ENCODE peak calls at places on chromosomes 11 and 22, in nine cellular contexts. One of them, this sample, is unnamed.

GRCh38 chr11:34302046-34302921 is 55.5 kb downstream of the ABTB2 start:
- DNase-seq in body of pancreas: no peak
- DNase-seq in nephron progenitor cell: no peak
- DNase-seq in pancreas: no peak
- DNase-seq in neural crest cell: no peak
- DNase-seq in A549: no peak
- DNase-seq in sigmoid colon: no peak
- DNase-seq in PC-3: peak
- DNase-seq in dorsolateral prefrontal cortex: no peak
- DNase-seq in this sample: peak

GRCh38 chr11:29260939-29261705 is 755.7 kb downstream of the KCNA4 start:
- DNase-seq in sigmoid colon: no peak
- DNase-seq in body of pancreas: no peak
- DNase-seq in nephron progenitor cell: no peak
- DNase-seq in pancreas: no peak
- DNase-seq in PC-3: peak
- DNase-seq in neural crest cell: no peak
- DNase-seq in A549: peak
- DNase-seq in dorsolateral prefrontal cortex: no peak
- DNase-seq in this sample: no peak

GRCh38 chr11:118434553-118435232 is 1.6 kb upstream of the KMT2A start:
- DNase-seq in dorsolateral prefrontal cortex: no peak
- DNase-seq in body of pancreas: peak
- DNase-seq in A549: no peak
- DNase-seq in neural crest cell: peak
- DNase-seq in sigmoid colon: peak
- DNase-seq in pancreas: peak
- DNase-seq in nephron progenitor cell: peak
- DNase-seq in PC-3: peak
- DNase-seq in this sample: no peak

GRCh38 chr11:106249857-106250256 is 172.4 kb downstream of the AASDHPPT start:
- DNase-seq in nephron progenitor cell: no peak
- DNase-seq in dorsolateral prefrontal cortex: no peak
- DNase-seq in PC-3: no peak
- DNase-seq in neural crest cell: no peak
- DNase-seq in body of pancreas: no peak
- DNase-seq in pancreas: no peak
- DNase-seq in sigmoid colon: no peak
- DNase-seq in A549: no peak
- DNase-seq in this sample: no peak

GRCh38 chr22:50267591-50268390 is 2.4 kb downstream of the MAPK11 start:
- DNase-seq in body of pancreas: peak
- DNase-seq in neural crest cell: no peak
- DNase-seq in nephron progenitor cell: no peak
- DNase-seq in dorsolateral prefrontal cortex: no peak
- DNase-seq in sigmoid colon: peak
- DNase-seq in PC-3: no peak
- DNase-seq in A549: peak
- DNase-seq in pancreas: peak
- DNase-seq in this sample: no peak

GRCh38 chr22:27601195-27601594 is 200.4 kb downstream of the MN1 start:
- DNase-seq in sigmoid colon: no peak
- DNase-seq in pancreas: no peak
- DNase-seq in PC-3: no peak
- DNase-seq in dorsolateral prefrontal cortex: no peak
- DNase-seq in nephron progenitor cell: no peak
- DNase-seq in neural crest cell: no peak
- DNase-seq in body of pancreas: no peak
- DNase-seq in A549: no peak
- DNase-seq in this sample: no peak

GRCh38 chr22:26398741-26399153 is 30.3 kb upstream of the ASPHD2 start:
- DNase-seq in neural crest cell: peak
- DNase-seq in dorsolateral prefrontal cortex: peak
- DNase-seq in A549: peak
- DNase-seq in nephron progenitor cell: peak
- DNase-seq in sigmoid colon: peak
- DNase-seq in PC-3: peak
- DNase-seq in body of pancreas: peak
- DNase-seq in pancreas: peak
- DNase-seq in this sample: peak

GRCh38 chr11:80782135-80782885 is 1341.5 kb upstream of the TENM4 start:
- DNase-seq in PC-3: no peak
- DNase-seq in sigmoid colon: no peak
- DNase-seq in dorsolateral prefrontal cortex: no peak
- DNase-seq in A549: no peak
- DNase-seq in body of pancreas: no peak
- DNase-seq in pancreas: no peak
- DNase-seq in nephron progenitor cell: no peak
- DNase-seq in neural crest cell: no peak
- DNase-seq in this sample: no peak

GRCh38 chr22:49453816-49454215 is 373.9 kb downstream of the BRD1 start:
- DNase-seq in nephron progenitor cell: no peak
- DNase-seq in dorsolateral prefrontal cortex: no peak
- DNase-seq in pancreas: no peak
- DNase-seq in PC-3: no peak
- DNase-seq in sigmoid colon: no peak
- DNase-seq in body of pancreas: no peak
- DNase-seq in neural crest cell: no peak
- DNase-seq in A549: no peak
- DNase-seq in this sample: no peak

GRCh38 chr22:42430486-42431125 is 1.6 kb downstream of the NFAM1 start:
- DNase-seq in pancreas: no peak
- DNase-seq in A549: no peak
- DNase-seq in nephron progenitor cell: no peak
- DNase-seq in PC-3: no peak
- DNase-seq in neural crest cell: no peak
- DNase-seq in sigmoid colon: no peak
- DNase-seq in dorsolateral prefrontal cortex: no peak
- DNase-seq in body of pancreas: no peak
- DNase-seq in this sample: no peak

GRCh38 chr11:61602775-61603569 is 22.1 kb upstream of the SYT7 start:
- DNase-seq in neural crest cell: no peak
- DNase-seq in dorsolateral prefrontal cortex: peak
- DNase-seq in nephron progenitor cell: peak
- DNase-seq in PC-3: peak
- DNase-seq in sigmoid colon: peak
- DNase-seq in A549: no peak
- DNase-seq in body of pancreas: peak
- DNase-seq in pancreas: peak
- DNase-seq in this sample: peak

GRCh38 chr11:9092085-9092484 is 686 bp upstream of the SCUBE2 start:
- DNase-seq in dorsolateral prefrontal cortex: no peak
- DNase-seq in PC-3: no peak
- DNase-seq in neural crest cell: no peak
- DNase-seq in sigmoid colon: no peak
- DNase-seq in A549: no peak
- DNase-seq in body of pancreas: no peak
- DNase-seq in nephron progenitor cell: no peak
- DNase-seq in pancreas: no peak
- DNase-seq in this sample: no peak

GRCh38 chr11:13098067-13098466 is 89.0 kb downstream of the RASSF10 start:
- DNase-seq in neural crest cell: peak
- DNase-seq in sigmoid colon: no peak
- DNase-seq in pancreas: no peak
- DNase-seq in A549: peak
- DNase-seq in PC-3: peak
- DNase-seq in nephron progenitor cell: no peak
- DNase-seq in body of pancreas: no peak
- DNase-seq in dorsolateral prefrontal cortex: peak
- DNase-seq in this sample: no peak

GRCh38 chr11:13415201-13415600 is 47.8 kb downstream of the BTBD10 start:
- DNase-seq in dorsolateral prefrontal cortex: no peak
- DNase-seq in body of pancreas: no peak
- DNase-seq in pancreas: no peak
- DNase-seq in nephron progenitor cell: no peak
- DNase-seq in A549: no peak
- DNase-seq in sigmoid colon: no peak
- DNase-seq in neural crest cell: no peak
- DNase-seq in PC-3: peak
- DNase-seq in this sample: no peak

GRCh38 chr11:88348870-88349269 is 11.3 kb upstream of the CTSC start:
- DNase-seq in PC-3: no peak
- DNase-seq in nephron progenitor cell: no peak
- DNase-seq in sigmoid colon: no peak
- DNase-seq in A549: no peak
- DNase-seq in pancreas: no peak
- DNase-seq in dorsolateral prefrontal cortex: no peak
- DNase-seq in neural crest cell: no peak
- DNase-seq in body of pancreas: no peak
- DNase-seq in this sample: no peak

GRCh38 chr11:107624983-107625779 is 34.2 kb downstream of the ELMOD1 start:
- DNase-seq in A549: no peak
- DNase-seq in neural crest cell: no peak
- DNase-seq in PC-3: no peak
- DNase-seq in nephron progenitor cell: no peak
- DNase-seq in dorsolateral prefrontal cortex: no peak
- DNase-seq in body of pancreas: no peak
- DNase-seq in pancreas: no peak
- DNase-seq in sigmoid colon: no peak
- DNase-seq in this sample: no peak

GRCh38 chr11:59611570-59612565 is 3.7 kb downstream of the OSBP start:
- DNase-seq in neural crest cell: no peak
- DNase-seq in A549: no peak
- DNase-seq in dorsolateral prefrontal cortex: no peak
- DNase-seq in nephron progenitor cell: no peak
- DNase-seq in pancreas: peak
- DNase-seq in PC-3: peak
- DNase-seq in body of pancreas: peak
- DNase-seq in sigmoid colon: no peak
- DNase-seq in this sample: peak

GRCh38 chr11:66280428-66280827 is 2.5 kb downstream of the CNIH2 start:
- DNase-seq in PC-3: peak
- DNase-seq in body of pancreas: no peak
- DNase-seq in nephron progenitor cell: no peak
- DNase-seq in neural crest cell: no peak
- DNase-seq in sigmoid colon: no peak
- DNase-seq in A549: no peak
- DNase-seq in pancreas: peak
- DNase-seq in dorsolateral prefrontal cortex: no peak
- DNase-seq in this sample: no peak

GRCh38 chr11:4017129-4017528 is 77.5 kb upstream of the RRM1 start:
- DNase-seq in PC-3: no peak
- DNase-seq in nephron progenitor cell: no peak
- DNase-seq in body of pancreas: no peak
- DNase-seq in sigmoid colon: no peak
- DNase-seq in neural crest cell: no peak
- DNase-seq in pancreas: no peak
- DNase-seq in dorsolateral prefrontal cortex: no peak
- DNase-seq in A549: no peak
- DNase-seq in this sample: no peak

GRCh38 chr11:32302826-32303225 is 132.5 kb downstream of the WT1 start:
- DNase-seq in neural crest cell: no peak
- DNase-seq in sigmoid colon: no peak
- DNase-seq in pancreas: no peak
- DNase-seq in nephron progenitor cell: no peak
- DNase-seq in dorsolateral prefrontal cortex: no peak
- DNase-seq in A549: no peak
- DNase-seq in PC-3: no peak
- DNase-seq in body of pancreas: no peak
- DNase-seq in this sample: no peak

DNA sequence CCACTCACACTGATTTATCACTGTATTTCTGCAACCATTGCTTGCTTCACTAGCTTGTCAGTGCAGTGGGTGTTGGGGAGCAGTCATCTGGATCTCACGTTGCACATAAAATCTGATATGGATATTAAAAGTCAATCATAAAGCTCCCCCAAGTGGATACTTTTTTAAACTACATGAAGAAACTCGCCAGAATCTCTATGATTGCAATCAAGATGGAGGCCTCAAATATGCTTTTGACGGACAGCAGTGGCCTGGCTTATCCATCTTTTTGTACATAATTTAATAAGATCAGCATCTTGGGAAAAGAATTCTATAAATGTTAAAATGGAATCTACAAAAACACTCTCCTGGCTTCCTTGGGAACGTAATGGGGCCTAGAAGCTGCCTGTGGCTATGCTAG is 137.7 kb downstream of the WT1 start:
- DNase-seq in body of pancreas: no peak
- DNase-seq in PC-3: peak
- DNase-seq in dorsolateral prefrontal cortex: no peak
- DNase-seq in nephron progenitor cell: no peak
- DNase-seq in pancreas: no peak
- DNase-seq in neural crest cell: no peak
- DNase-seq in sigmoid colon: no peak
- DNase-seq in A549: peak
- DNase-seq in this sample: no peak
- TF ChIP-seq CTCF in body of pancreas: peak
- TF ChIP-seq CTCF in PC-3: peak
- TF ChIP-seq CTCF in dorsolateral prefrontal cortex: peak
- TF ChIP-seq CTCF in nephron progenitor cell: peak
- TF ChIP-seq CTCF in pancreas: no peak
- TF ChIP-seq CTCF in neural crest cell: peak
- TF ChIP-seq CTCF in sigmoid colon: no peak
- TF ChIP-seq CTCF in A549: peak
- TF ChIP-seq CTCF in this sample: peak

DNA sequence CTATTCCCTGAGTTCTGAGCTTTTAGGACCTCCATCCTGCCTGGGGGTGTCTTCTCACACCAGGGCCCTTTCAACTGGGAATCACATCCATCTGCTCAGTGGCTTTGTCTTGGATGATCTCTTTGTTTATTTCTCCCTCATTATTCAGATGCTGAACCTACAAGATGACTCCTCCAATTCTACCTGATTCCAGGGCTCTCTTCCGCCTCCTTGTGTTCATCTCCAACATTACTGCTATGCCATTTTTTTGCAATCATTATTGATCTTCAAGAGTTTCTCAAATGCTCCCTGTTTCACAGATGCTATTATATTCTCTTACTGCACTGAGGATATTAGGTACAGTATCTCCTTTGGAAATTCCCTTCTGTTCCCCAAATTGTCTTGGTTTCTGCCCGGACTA is 307.7 kb downstream of the SHANK2 start:
- DNase-seq in neural crest cell: no peak
- DNase-seq in body of pancreas: no peak
- DNase-seq in nephron progenitor cell: no peak
- DNase-seq in dorsolateral prefrontal cortex: no peak
- DNase-seq in pancreas: no peak
- DNase-seq in sigmoid colon: no peak
- DNase-seq in PC-3: no peak
- DNase-seq in A549: no peak
- DNase-seq in this sample: no peak
- TF ChIP-seq CTCF in neural crest cell: peak
- TF ChIP-seq CTCF in body of pancreas: no peak
- TF ChIP-seq CTCF in nephron progenitor cell: no peak
- TF ChIP-seq CTCF in dorsolateral prefrontal cortex: no peak
- TF ChIP-seq CTCF in pancreas: no peak
- TF ChIP-seq CTCF in sigmoid colon: no peak
- TF ChIP-seq CTCF in PC-3: peak
- TF ChIP-seq CTCF in A549: no peak
- TF ChIP-seq CTCF in this sample: no peak

GRCh38 chr11:62923634-62924411 is 2.7 kb upstream of the CHRM1 start:
- DNase-seq in pancreas: no peak
- DNase-seq in sigmoid colon: no peak
- DNase-seq in nephron progenitor cell: peak
- DNase-seq in A549: no peak
- DNase-seq in neural crest cell: peak
- DNase-seq in PC-3: no peak
- DNase-seq in body of pancreas: no peak
- DNase-seq in dorsolateral prefrontal cortex: peak
- DNase-seq in this sample: no peak
- TF ChIP-seq CTCF in pancreas: no peak
- TF ChIP-seq CTCF in sigmoid colon: no peak
- TF ChIP-seq CTCF in nephron progenitor cell: no peak
- TF ChIP-seq CTCF in A549: no peak
- TF ChIP-seq CTCF in neural crest cell: no peak
- TF ChIP-seq CTCF in PC-3: no peak
- TF ChIP-seq CTCF in body of pancreas: no peak
- TF ChIP-seq CTCF in dorsolateral prefrontal cortex: no peak
- TF ChIP-seq CTCF in this sample: no peak

GRCh38 chr22:33819743-33820142 is 100.5 kb downstream of the LARGE1 start:
- DNase-seq in nephron progenitor cell: no peak
- DNase-seq in neural crest cell: no peak
- DNase-seq in pancreas: no peak
- DNase-seq in PC-3: no peak
- DNase-seq in dorsolateral prefrontal cortex: no peak
- DNase-seq in sigmoid colon: no peak
- DNase-seq in body of pancreas: no peak
- DNase-seq in A549: peak
- DNase-seq in this sample: no peak
- TF ChIP-seq CTCF in nephron progenitor cell: no peak
- TF ChIP-seq CTCF in neural crest cell: no peak
- TF ChIP-seq CTCF in pancreas: no peak
- TF ChIP-seq CTCF in PC-3: no peak
- TF ChIP-seq CTCF in dorsolateral prefrontal cortex: no peak
- TF ChIP-seq CTCF in sigmoid colon: no peak
- TF ChIP-seq CTCF in body of pancreas: no peak
- TF ChIP-seq CTCF in A549: no peak
- TF ChIP-seq CTCF in this sample: no peak